ENCODE peak calls at places on chromosome 2, in four cellular contexts. C is fibroblast of lung, L is keratinocyte, R is HCT116. Y is an unnamed sample.

GRCh38 chr2:133411857-133412256 is 156.4 kb downstream of the NCKAP5 start:
- DNase-seq in C (no peak), L (no peak), R (no peak), Y (no peak)

GRCh38 chr2:85394256-85394655 is 15.9 kb downstream of the CAPG start:
- DNase-seq in C (no peak), L (no peak), R (no peak), Y (no peak)

GRCh38 chr2:182229288-182229687 is 197.5 kb downstream of the PDE1A start:
- DNase-seq in C (peak), L (no peak), R (no peak), Y (no peak)

GRCh38 chr2:71071681-71072398 is 3.4 kb downstream of the NAGK start:
- DNase-seq in C (no peak), L (no peak), R (no peak), Y (no peak)

GRCh38 chr2:263022-263738 is 652 bp downstream of the SH3YL1 start:
- DNase-seq in C (no peak), L (no peak), R (no peak), Y (no peak)

GRCh38 chr2:13474538-13474937 is 757.8 kb downstream of the TRIB2 start:
- DNase-seq in C (no peak), L (no peak), R (no peak), Y (no peak)

GRCh38 chr2:1489486-1489885 is 76.2 kb downstream of the TPO start:
- DNase-seq in C (no peak), L (no peak), R (no peak), Y (no peak)

GRCh38 chr2:221166283-221166682 is 405.8 kb downstream of the EPHA4 start:
- DNase-seq in C (peak), L (no peak), R (no peak), Y (no peak)

GRCh38 chr2:29777164-29777563 is 144.2 kb downstream of the ALK start:
- DNase-seq in C (no peak), L (no peak), R (no peak), Y (no peak)

GRCh38 chr2:103804013-103804412 is 1042.2 kb downstream of the TMEM182 start:
- DNase-seq in C (no peak), L (no peak), R (no peak), Y (no peak)

GRCh38 chr2:173553589-173553988 is 198.9 kb downstream of the CDCA7 start:
- DNase-seq in C (peak), L (no peak), R (no peak), Y (no peak)

GRCh38 chr2:239538357-239539052 is 137.7 kb upstream of the HDAC4 start:
- DNase-seq in C (no peak), L (no peak), R (no peak), Y (no peak)

GRCh38 chr2:225999692-226000091 is 600.2 kb downstream of the NYAP2 start:
- DNase-seq in C (peak), L (no peak), R (no peak), Y (no peak)

GRCh38 chr2:240424341-240425235 is 10.9 kb upstream of the GPC1 start:
- DNase-seq in C (no peak), L (no peak), R (no peak), Y (no peak)

GRCh38 chr2:225512873-225513580 is 113.5 kb downstream of the NYAP2 start:
- DNase-seq in C (peak), L (no peak), R (no peak), Y (peak)

GRCh38 chr2:167144179-167144898 is 256.1 kb downstream of the XIRP2 start:
- DNase-seq in C (peak), L (no peak), R (no peak), Y (no peak)

GRCh38 chr2:168138369-168138768 is 109.0 kb downstream of the STK39 start:
- DNase-seq in C (peak), L (no peak), R (no peak), Y (no peak)

GRCh38 chr2:75603477-75603876 is 42.7 kb upstream of the EVA1A start:
- DNase-seq in C (no peak), L (no peak), R (no peak), Y (no peak)

GRCh38 chr2:27071990-27072830 is 756 bp upstream of the OST4 start:
- DNase-seq in C (peak), L (no peak), R (no peak), Y (no peak)

GRCh38 chr2:133407341-133407740 is 160.9 kb downstream of the NCKAP5 start:
- DNase-seq in C (no peak), L (no peak), R (no peak), Y (no peak)

GRCh38 chr2:143528021-143528420 is 398.8 kb downstream of the ARHGAP15 start:
- DNase-seq in C (no peak), L (no peak), R (no peak), Y (no peak)

GRCh38 chr2:110157153-110157793 is 41.7 kb upstream of the MALL start:
- DNase-seq in C (peak), L (peak), R (peak), Y (peak)

GRCh38 chr2:6657131-6657530 is 208.6 kb downstream of the CMPK2 start:
- DNase-seq in C (no peak), L (no peak), R (no peak), Y (no peak)

GRCh38 chr2:168666339-168666738 is 136.1 kb upstream of the NOSTRIN start:
- DNase-seq in C (peak), L (no peak), R (no peak), Y (no peak)

GRCh38 chr2:176096986-176097819 is 2.4 kb upstream of the HOXD12 start:
- DNase-seq in C (peak), L (no peak), R (peak), Y (peak)
- TF ChIP-seq EZH2 in C (no peak), L (no peak), R (no peak), Y (no peak)

GRCh38 chr2:232094883-232095282 is 133.4 kb downstream of the DIS3L2 start:
- DNase-seq in C (no peak), L (no peak), R (no peak), Y (no peak)
- TF ChIP-seq EZH2 in C (no peak), L (no peak), R (no peak), Y (no peak)

DNA sequence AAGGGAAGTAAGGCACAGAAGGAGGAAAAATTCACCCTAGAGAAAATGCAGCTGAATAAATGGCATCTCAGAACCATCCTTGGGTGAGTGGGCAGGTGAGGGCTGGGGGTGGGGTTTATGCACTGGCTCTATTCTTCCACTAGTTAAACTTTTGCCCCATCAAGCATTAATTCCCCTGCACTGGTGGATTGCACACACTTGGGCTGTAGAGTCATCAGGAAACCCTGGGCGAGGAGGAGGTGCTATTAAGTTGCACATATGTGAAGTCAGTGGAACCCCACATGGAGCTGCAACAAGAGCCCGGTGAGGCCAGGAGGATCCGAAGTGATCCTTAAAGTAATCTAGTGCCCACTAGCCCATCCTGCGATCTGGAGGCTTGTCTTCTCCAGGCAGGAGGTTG is 6.8 kb upstream of the DNAJB2 start:
- DNase-seq in C (no peak), L (no peak), R (no peak), Y (no peak)
- TF ChIP-seq EZH2 in C (no peak), L (no peak), R (no peak), Y (no peak)

GRCh38 chr2:222305510-222306392 is 7.0 kb upstream of the PAX3 start:
- DNase-seq in C (no peak), L (no peak), R (no peak), Y (no peak)
- TF ChIP-seq EZH2 in C (peak), L (peak), R (no peak), Y (no peak)